ENCODE peak calls at places on chromosomes 5 and 9, in four cellular contexts. N is body of pancreas, G is HFF-Myc, H is kidney. W is an unnamed sample.

GRCh38 chr9:93575706-93576295 is 583 bp upstream of the PHF2 start:
- DNase-seq in H (no peak), G (no peak), N (peak), W (no peak)

GRCh38 chr9:131436386-131436785 is 42.5 kb downstream of the PRRC2B start:
- DNase-seq in N (no peak), G (no peak), H (peak), W (no peak)

GRCh38 chr5:1494780-1495524 is 28.8 kb downstream of the LPCAT1 start:
- DNase-seq in G (no peak), H (no peak), N (no peak), W (no peak)

GRCh38 chr5:82387041-82387818 is 109.1 kb upstream of the RPS23 start:
- DNase-seq in G (no peak), N (no peak), H (peak), W (no peak)

GRCh38 chr5:174412941-174413340 is 311.4 kb upstream of the MSX2 start:
- DNase-seq in N (no peak), H (no peak), G (no peak), W (no peak)

GRCh38 chr9:86585422-86586143 is 231.4 kb upstream of the TUT7 start:
- DNase-seq in N (no peak), G (no peak), H (no peak), W (no peak)

GRCh38 chr9:2228132-2228531 is 213.0 kb downstream of the SMARCA2 start:
- DNase-seq in G (no peak), H (no peak), N (no peak), W (no peak)

GRCh38 chr5:82011761-82012160 is 39.9 kb downstream of the ATG10 start:
- DNase-seq in G (no peak), H (no peak), N (no peak), W (no peak)

GRCh38 chr5:146223179-146223578 is 19.8 kb downstream of the RBM27 start:
- DNase-seq in H (no peak), N (no peak), G (no peak), W (no peak)

GRCh38 chr5:171965740-171966139 is 40.7 kb downstream of the FBXW11 start:
- DNase-seq in N (no peak), G (no peak), H (no peak), W (no peak)

GRCh38 chr5:68066277-68066955 is 149.1 kb upstream of the PIK3R1 start:
- DNase-seq in G (no peak), N (no peak), H (no peak), W (no peak)

GRCh38 chr5:119302916-119303897 is 52.6 kb upstream of the TNFAIP8 start:
- DNase-seq in H (no peak), N (peak), G (peak), W (no peak)

GRCh38 chr9:89702401-89702800 is 97.6 kb downstream of the GADD45G start:
- DNase-seq in H (no peak), N (no peak), G (no peak), W (no peak)

GRCh38 chr5:105954341-105954740 is 1716.4 kb downstream of the EFNA5 start:
- DNase-seq in N (no peak), H (no peak), G (no peak), W (no peak)

GRCh38 chr9:78468231-78468630 is 171.3 kb downstream of the PSAT1 start:
- DNase-seq in H (no peak), N (no peak), G (no peak), W (no peak)

GRCh38 chr5:139745121-139745799 is 50.3 kb upstream of the PSD2 start:
- DNase-seq in G (no peak), N (peak), H (peak), W (no peak)

GRCh38 chr9:110133608-110134214 is 74.2 kb downstream of the C9orf152 start:
- DNase-seq in G (no peak), H (no peak), N (no peak), W (no peak)

GRCh38 chr9:7342229-7342628 is 457.3 kb downstream of the DMAC1 start:
- DNase-seq in G (no peak), N (no peak), H (no peak), W (no peak)

GRCh38 chr5:10288600-10289213 is 19.0 kb downstream of the CMBL start:
- DNase-seq in N (peak), H (peak), G (no peak), W (peak)

GRCh38 chr5:98664736-98665135 is 108.7 kb upstream of the RGMB start:
- DNase-seq in H (no peak), G (no peak), N (no peak), W (no peak)

GRCh38 chr9:104872959-104873850 is 54.8 kb downstream of the ABCA1 start:
- DNase-seq in N (peak), H (no peak), G (peak), W (no peak)

GRCh38 chr9:114061830-114062474 is 16.1 kb downstream of the AMBP start:
- DNase-seq in G (no peak), N (no peak), H (no peak), W (no peak)

GRCh38 chr9:97397220-97397619 is 14.7 kb upstream of the TDRD7 start:
- DNase-seq in H (no peak), N (no peak), G (no peak), W (no peak)

GRCh38 chr9:126327016-126327749 is 554 bp downstream of the MVB12B start:
- DNase-seq in H (peak), G (no peak), N (peak), W (no peak)

GRCh38 chr5:154002093-154002492 is 36.6 kb downstream of the FAM114A2 start:
- DNase-seq in G (no peak), N (peak), H (no peak), W (no peak)

GRCh38 chr9:37678789-37679273 is 28.1 kb downstream of the FRMPD1 start:
- DNase-seq in H (no peak), G (no peak), N (no peak), W (no peak)

GRCh38 chr9:112755675-112756074 is 5.1 kb downstream of the SNX30 start:
- DNase-seq in N (no peak), H (no peak), G (no peak), W (no peak)

GRCh38 chr5:139474815-139475791 is 4.3 kb downstream of the SMIM33 start:
- DNase-seq in H (no peak), G (no peak), N (no peak), W (no peak)

GRCh38 chr5:95284512-95285405 is at the start of gene MCTP1:
- DNase-seq in H (peak), G (no peak), N (peak), W (no peak)

GRCh38 chr5:179623906-179624741 is 653 bp upstream of the HNRNPH1 start:
- DNase-seq in H (no peak), G (peak), N (no peak), W (no peak)

GRCh38 chr5:83922699-83923098 is 202.0 kb upstream of the HAPLN1 start:
- DNase-seq in G (no peak), H (no peak), N (no peak), W (no peak)

GRCh38 chr5:169765176-169765575 is 128.1 kb downstream of the DOCK2 start:
- DNase-seq in G (no peak), H (no peak), N (no peak), W (no peak)

GRCh38 chr5:143315929-143316328 is 87.6 kb downstream of the NR3C1 start:
- DNase-seq in H (no peak), N (no peak), G (no peak), W (no peak)

GRCh38 chr5:67502951-67503350 is 306.4 kb upstream of the CD180 start:
- DNase-seq in H (no peak), G (no peak), N (no peak), W (no peak)

GRCh38 chr9:36835271-36835996 is 198.6 kb downstream of the PAX5 start:
- DNase-seq in H (peak), G (no peak), N (no peak), W (no peak)

GRCh38 chr5:159509002-159509660 is 178.8 kb upstream of the IL12B start:
- DNase-seq in N (no peak), G (no peak), H (no peak), W (no peak)

GRCh38 chr5:132269635-132270344 is 12.3 kb downstream of the PDLIM4 start:
- DNase-seq in N (no peak), H (no peak), G (no peak), W (no peak)

GRCh38 chr5:65127181-65127901 is 354.4 kb downstream of the ADAMTS6 start:
- DNase-seq in N (no peak), G (no peak), H (no peak), W (no peak)

GRCh38 chr5:109611505-109611904 is 78.2 kb upstream of the MAN2A1 start:
- DNase-seq in H (no peak), G (no peak), N (no peak), W (no peak)

GRCh38 chr9:137303031-137303892 is 1.2 kb upstream of the NRARP start:
- DNase-seq in G (no peak), H (peak), N (peak), W (no peak)
- H3K4me3 ChIP-seq in G (peak), H (no peak), N (no peak), W (peak)

GRCh38 chr5:36778336-36778735 is 98.2 kb upstream of the NIPBL start:
- DNase-seq in H (no peak), G (no peak), N (no peak), W (no peak)

GRCh38 chr5:36777105-36777757 is 99.3 kb upstream of the NIPBL start:
- DNase-seq in H (no peak), G (no peak), N (peak), W (no peak)
- TF ChIP-seq CTCF in H (peak), G (peak), N (peak), W (peak)

GRCh38 chr9:13755551-13755950 is 476.1 kb upstream of the MPDZ start:
- DNase-seq in H (no peak), N (no peak), G (no peak), W (no peak)

GRCh38 chr9:13750061-13750460 is 470.6 kb upstream of the MPDZ start:
- DNase-seq in N (no peak), H (no peak), G (no peak), W (no peak)

DNA sequence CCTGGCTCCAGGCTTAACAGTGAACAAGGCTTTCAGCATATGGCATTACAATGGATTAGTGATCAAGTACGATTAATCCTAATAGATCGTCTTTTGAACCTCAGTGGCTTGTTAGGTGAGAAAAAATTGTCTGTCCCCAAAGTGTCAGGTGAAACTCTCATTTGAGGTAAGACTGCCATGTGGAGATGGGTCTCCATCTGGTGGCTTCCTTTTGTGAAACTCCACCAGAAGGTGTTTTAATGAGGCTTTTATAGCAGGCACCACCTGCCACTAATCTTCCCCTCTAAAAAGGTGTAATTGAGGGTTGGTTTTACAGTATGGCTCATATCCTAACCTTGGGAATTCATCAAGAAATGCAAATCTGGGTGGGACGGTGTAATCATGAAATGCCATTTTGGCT is 471.1 kb upstream of the MPDZ start:
- DNase-seq in G (no peak), H (no peak), N (no peak), W (no peak)
- H3K4me3 ChIP-seq in G (no peak), H (no peak), N (no peak), W (no peak)

DNA sequence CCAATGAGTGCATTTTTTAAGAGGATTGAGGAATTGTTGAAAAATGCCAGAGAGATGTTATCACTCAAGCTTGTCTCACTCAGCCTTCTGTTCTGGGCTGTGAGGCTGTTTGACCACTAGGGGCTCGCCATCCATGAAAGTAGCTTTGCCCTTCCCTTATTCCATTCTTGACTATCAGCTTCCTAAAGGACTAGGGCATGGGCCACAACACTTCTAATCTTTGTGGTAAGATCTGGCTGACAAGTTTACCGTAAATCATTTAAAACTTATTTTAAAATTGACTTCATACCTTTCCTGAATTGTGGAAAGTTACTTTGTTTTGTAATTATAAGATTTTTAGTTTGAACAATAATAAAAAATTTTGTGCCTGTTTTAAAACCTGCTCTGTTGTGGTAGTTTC is 49.5 kb downstream of the TJP2 start:
- DNase-seq in G (peak), H (no peak), N (peak), W (no peak)
- TF ChIP-seq CTCF in G (peak), H (peak), N (peak), W (peak)

DNA sequence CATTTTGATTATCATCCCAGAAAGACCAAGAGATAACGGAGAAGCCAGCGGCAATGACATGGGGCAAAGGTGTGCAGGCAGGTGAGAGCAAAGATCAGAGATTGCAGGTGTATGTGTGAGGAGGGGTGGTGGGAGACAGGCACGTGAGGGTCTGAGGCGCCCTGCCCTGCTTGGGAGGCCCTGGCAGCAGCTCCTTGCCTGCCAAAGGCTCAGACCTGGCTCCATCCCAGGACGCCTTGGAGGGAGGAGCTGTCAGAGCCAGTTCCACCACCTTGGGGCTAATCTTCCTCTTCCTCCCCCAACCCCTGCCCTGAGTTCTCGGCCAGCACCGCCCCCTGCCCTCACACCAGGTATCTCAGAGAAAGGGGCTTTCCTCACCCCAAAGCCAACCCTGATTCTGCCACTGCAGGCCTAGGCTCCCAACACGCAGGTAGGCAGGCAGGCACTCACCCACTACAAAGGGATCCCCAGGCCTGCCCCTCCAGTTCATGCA is 2.0 kb downstream of the AQP3 start:
- DNase-seq in H (peak), N (peak), G (no peak), W (no peak)
- H3K4me3 ChIP-seq in H (peak), N (no peak), G (no peak), W (no peak)

GRCh38 chr5:157564149-157564711 is 11.3 kb downstream of the ADAM19 start:
- DNase-seq in H (no peak), G (no peak), N (no peak), W (no peak)
- TF ChIP-seq CTCF in H (peak), G (no peak), N (no peak), W (no peak)

DNA sequence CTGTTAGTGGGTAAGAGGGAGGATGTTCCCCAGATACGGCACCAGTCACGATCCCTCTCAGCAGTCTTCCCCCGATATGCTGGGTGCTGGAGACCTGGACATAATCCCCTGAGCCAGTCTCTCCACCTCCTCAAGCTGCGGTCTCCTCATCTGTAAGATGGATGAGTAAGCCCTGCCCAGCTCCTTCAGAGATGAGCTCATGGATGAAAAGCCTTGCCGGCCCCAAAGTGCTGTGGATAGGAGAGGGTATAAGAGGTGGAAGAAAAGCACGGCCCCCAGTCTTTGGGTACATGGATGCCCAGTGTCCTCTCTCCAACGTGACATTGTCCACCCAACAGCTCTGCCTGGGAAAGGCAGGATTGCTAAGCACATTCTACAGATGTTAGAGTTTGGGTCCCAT is 4.5 kb downstream of the CAMK2A start:
- DNase-seq in N (no peak), G (no peak), H (peak), W (no peak)
- H3K4me3 ChIP-seq in N (no peak), G (no peak), H (no peak), W (no peak)